ENCODE peak calls at places on chromosomes 4 and X, in four cellular contexts. I, L, B and U are unnamed samples.

GRCh38 chr4:6065166-6065565 is 46.9 kb upstream of the C4orf50 start:
- DNase-seq in L (no peak), B (no peak), I (no peak), U (no peak)

GRCh38 chrX:1249101-1249887 is 19.3 kb upstream of the CSF2RA start:
- DNase-seq in B (peak), L (no peak), I (no peak), U (peak)

GRCh38 chr4:36351082-36351666 is 69.8 kb downstream of the DTHD1 start:
- DNase-seq in L (peak), I (peak), B (peak), U (peak)

GRCh38 chr4:26485684-26486083 is 4.6 kb downstream of the CCKAR start:
- DNase-seq in L (no peak), B (no peak), I (no peak), U (no peak)

GRCh38 chrX:40167240-40168182 is 69.8 kb upstream of the BCOR start:
- DNase-seq in B (no peak), L (no peak), I (no peak), U (no peak)

GRCh38 chr4:4427478-4427870 is 40.6 kb downstream of the NSG1 start:
- DNase-seq in B (peak), I (no peak), L (no peak), U (no peak)

GRCh38 chrX:130108647-130109428 is 1.5 kb downstream of the ELF4 start:
- DNase-seq in I (no peak), B (peak), L (peak), U (no peak)

GRCh38 chrX:139113682-139114081 is 402.2 kb upstream of the FGF13 start:
- DNase-seq in L (no peak), B (peak), I (no peak), U (no peak)

GRCh38 chr4:103079621-103080020 is 3.1 kb upstream of the SLC9B2 start:
- DNase-seq in L (no peak), B (no peak), I (no peak), U (no peak)

GRCh38 chr4:184825394-184826314 is at the start of gene ACSL1:
- DNase-seq in B (peak), I (peak), L (peak), U (peak)

GRCh38 chrX:107599371-107599970 is 28.8 kb upstream of the PRPS1 start:
- DNase-seq in L (no peak), B (no peak), I (no peak), U (no peak)

GRCh38 chrX:136525738-136526606 is 6.0 kb upstream of the VGLL1 start:
- DNase-seq in L (no peak), I (no peak), B (peak), U (peak)

GRCh38 chr4:6017800-6018199 is 431 bp downstream of the C4orf50 start:
- DNase-seq in I (no peak), L (no peak), B (no peak), U (no peak)